ENCODE peak calls at places on chromosomes 2 and 18, in seven cellular contexts. H, X, W, U, E, D and Y are unnamed samples.

GRCh38 chr2:102181919-102182635 is 4.7 kb upstream of the IL1RL2 start:
- DNase-seq in W (no peak), U (no peak), H (no peak), E (no peak), X (no peak), D (no peak), Y (no peak)

GRCh38 chr18:23032030-23032582 is 99.0 kb downstream of the RBBP8 start:
- DNase-seq in W (no peak), X (no peak), D (no peak), U (peak; percentile 36), H (no peak), E (no peak), Y (no peak)

GRCh38 chr18:59372975-59373374 is 13.9 kb upstream of the LMAN1 start:
- DNase-seq in H (no peak), D (no peak), U (no peak), X (no peak), W (no peak), E (no peak), Y (no peak)

GRCh38 chr18:7950380-7951143 is 383.4 kb downstream of the PTPRM start:
- DNase-seq in W (no peak), E (no peak), H (no peak), D (no peak), X (no peak), U (no peak), Y (no peak)

GRCh38 chr2:220198911-220199310 is 571.5 kb downstream of the SLC4A3 start:
- DNase-seq in E (no peak), U (no peak), X (no peak), D (no peak), H (no peak), W (no peak), Y (no peak)

GRCh38 chr18:11607897-11608296 is 1.5 kb upstream of the SLC35G4 start:
- DNase-seq in D (no peak), E (no peak), W (no peak), X (peak; percentile 36), H (no peak), U (no peak), Y (no peak)

GRCh38 chr18:22399949-22400348 is 17.8 kb downstream of the CTAGE1 start:
- DNase-seq in H (no peak), U (no peak), E (no peak), W (no peak), D (no peak), X (no peak), Y (no peak)

GRCh38 chr2:135839713-135840112 is 2.7 kb upstream of the LCT start:
- DNase-seq in X (no peak), E (no peak), U (peak; percentile 37), H (no peak), D (no peak), W (no peak), Y (peak; percentile 27)

GRCh38 chr2:239543696-239544095 is 142.9 kb upstream of the HDAC4 start:
- DNase-seq in W (no peak), U (no peak), H (no peak), D (no peak), E (no peak), X (no peak), Y (no peak)

GRCh38 chr2:210477496-210477895 is 937 bp upstream of the LANCL1 start:
- DNase-seq in X (peak; percentile 27), H (no peak), U (peak; percentile 50), E (no peak), D (no peak), W (peak; percentile 66), Y (no peak)

GRCh38 chr2:54559593-54560145 is 103.5 kb downstream of the SPTBN1 start:
- DNase-seq in E (peak; percentile 58), U (peak; percentile 77), X (peak; percentile 69), W (no peak), H (no peak), D (no peak), Y (peak; percentile 70)

GRCh38 chr2:85457877-85458316 is 39.4 kb downstream of the SH2D6 start:
- DNase-seq in X (no peak), E (peak; percentile 82), U (no peak), H (no peak), D (no peak), W (no peak), Y (peak; percentile 69)

GRCh38 chr2:1360132-1360531 is 53.1 kb upstream of the TPO start:
- DNase-seq in H (no peak), D (no peak), X (peak; percentile 89), E (no peak), U (no peak), W (no peak), Y (no peak)

GRCh38 chr2:19178175-19178574 is 180.2 kb downstream of the OSR1 start:
- DNase-seq in H (no peak), W (no peak), U (no peak), D (no peak), X (no peak), E (no peak), Y (no peak)